ENCODE peak calls at places on chromosomes 13 and 19, in six cellular contexts. O is nephron progenitor cell, T is PC-3, L is hepatocyte, J is EL, N is skeletal muscle cell. P is an unnamed sample.

GRCh38 chr13:40342901-40343300 is 323.5 kb downstream of the FOXO1 start:
- DNase-seq in O (no peak), T (no peak), L (no peak), J (no peak), N (no peak), P (no peak)

GRCh38 chr19:33488826-33489225 is 32.8 kb downstream of the PEPD start:
- DNase-seq in O (no peak), T (no peak), L (no peak), J (no peak), N (no peak), P (no peak)

GRCh38 chr13:109725995-109726637 is 60.3 kb downstream of the IRS2 start:
- DNase-seq in O (no peak), T (no peak), L (no peak), J (no peak), N (no peak), P (no peak)

GRCh38 chr13:113116206-113116800 is 6.3 kb upstream of the F10 start:
- DNase-seq in O (no peak), T (no peak), L (no peak), J (no peak), N (no peak), P (no peak)

GRCh38 chr19:49560358-49560900 is 19.9 kb downstream of the NOSIP start:
- DNase-seq in O (no peak), T (no peak), L (no peak), J (no peak), N (no peak), P (no peak)

GRCh38 chr13:93145199-93145598 is 81.4 kb upstream of the GPC6 start:
- DNase-seq in O (no peak), T (no peak), L (no peak), J (no peak), N (no peak), P (no peak)

GRCh38 chr13:100274942-100275506 is 186.1 kb downstream of the PCCA start:
- DNase-seq in O (no peak), T (no peak), L (no peak), J (peak; percentile 2), N (no peak), P (peak; percentile 60)

GRCh38 chr19:4375620-4376228 is 24.6 kb downstream of the SH3GL1 start:
- DNase-seq in O (no peak), T (peak; percentile 60), L (peak; percentile 80), J (peak; percentile 87), N (peak; percentile 50), P (no peak)

P was measured in retinal pigment epithelial cell.